ENCODE peak calls at places on chromosomes 7 and 10, in four cellular contexts. P is SK-N-SH; D is stimulated activated CD8-positive, alpha-beta memory T cell treated with anti-CD3 and anti-CD28 coated beads, Interleukin-2, amount 100 ng/mL, for 48 hours; T is stimulated activated CD4-positive, alpha-beta T cell treated with anti-CD3 and anti-CD28 coated beads, Interleukin-2, amount 100 ng/mL, for 48 hours. F is an unnamed sample.
A peak's percentile ranks its signal among the peaks of the same experiment; 100 is the strongest.

GRCh38 chr7:105934577-105935185 is 28.4 kb upstream of the CDHR3 start:
- DNase-seq in P (peak; percentile 65), D (no peak), T (no peak), F (no peak)

GRCh38 chr10:90175161-90175681 is 473.8 kb downstream of the KIF20B start:
- DNase-seq in D (no peak), P (no peak), T (no peak), F (no peak)

GRCh38 chr10:52453501-52453900 is 139.4 kb downstream of the DKK1 start:
- DNase-seq in D (no peak), P (no peak), T (no peak), F (no peak)

GRCh38 chr10:28278842-28279241 is 24.0 kb downstream of the MPP7 start:
- DNase-seq in D (no peak), T (no peak), P (no peak), F (no peak)

GRCh38 chr10:77836299-77836820 is 90.2 kb downstream of the DLG5 start:
- DNase-seq in D (peak; percentile 36), T (peak; percentile 37), P (no peak), F (no peak)

GRCh38 chr10:129421399-129421798 is 45.6 kb upstream of the MGMT start:
- DNase-seq in P (no peak), D (no peak), T (no peak), F (no peak)

GRCh38 chr7:80107278-80107677 is 27.4 kb upstream of the GNAI1 start:
- DNase-seq in D (no peak), T (no peak), P (no peak), F (no peak)

GRCh38 chr10:80205478-80206276 is at the start of gene ANXA11:
- DNase-seq in D (peak; percentile 75), P (peak; percentile 96), T (peak; percentile 73), F (peak; percentile 64)

GRCh38 chr10:125638555-125638954 is 44.4 kb downstream of the TEX36 start:
- DNase-seq in D (no peak), T (no peak), P (no peak), F (no peak)

GRCh38 chr10:6044060-6044459 is 18.1 kb downstream of the IL2RA start:
- DNase-seq in P (no peak), D (no peak), T (no peak), F (no peak)